ENCODE peak calls at places on chromosomes 13 and 19, in four cellular contexts. B is H1, A is GM12878, D is HepG2. M is an unnamed sample.

GRCh38 chr13:98220188-98220765 is 43.2 kb upstream of the RNF113B start:
- DNase-seq in D (no peak), B (no peak), A (no peak), M (no peak)

GRCh38 chr13:56713656-56714055 is 427.1 kb upstream of the PRR20A start:
- DNase-seq in D (no peak), B (no peak), A (no peak), M (no peak)

GRCh38 chr19:11380653-11381534 is 3.2 kb downstream of the EPOR start:
- DNase-seq in B (peak), D (peak), A (peak), M (peak)

GRCh38 chr13:53783466-53783865 is 754.9 kb downstream of the OLFM4 start:
- DNase-seq in A (no peak), D (no peak), B (no peak), M (no peak)

GRCh38 chr19:41774515-41774980 is 19.2 kb downstream of the CEACAM6 start:
- DNase-seq in A (no peak), B (no peak), D (no peak), M (no peak)

GRCh38 chr19:55494172-55494761 is 6.0 kb downstream of the SSC5D start:
- DNase-seq in D (no peak), B (no peak), A (no peak), M (no peak)

GRCh38 chr19:7673995-7674667 is 2.8 kb upstream of the MCEMP1 start:
- DNase-seq in A (no peak), B (peak), D (peak), M (peak)

GRCh38 chr13:110344320-110344719 is 37.2 kb downstream of the COL4A2 start:
- DNase-seq in D (no peak), A (no peak), B (no peak), M (no peak)

GRCh38 chr19:47796785-47797184 is 7.6 kb downstream of the TPRX1 start:
- DNase-seq in D (no peak), B (no peak), A (no peak), M (no peak)

GRCh38 chr19:29477831-29478577 is 47.8 kb upstream of the VSTM2B start:
- DNase-seq in B (peak), D (no peak), A (no peak), M (no peak)

GRCh38 chr13:78827471-78827870 is 168.5 kb upstream of the OBI1 start:
- DNase-seq in A (no peak), B (no peak), D (no peak), M (no peak)

GRCh38 chr19:48487944-48488343 is 18.8 kb downstream of the CYTH2 start:
- DNase-seq in B (no peak), D (peak), A (no peak), M (no peak)

GRCh38 chr19:10167459-10167858 is 27.3 kb downstream of the DNMT1 start:
- DNase-seq in B (no peak), A (no peak), D (no peak), M (no peak)

GRCh38 chr13:40389081-40389641 is 277.3 kb downstream of the FOXO1 start:
- DNase-seq in B (no peak), D (no peak), A (peak), M (no peak)

GRCh38 chr13:97976551-97977375 is 23.3 kb downstream of the IPO5 start:
- DNase-seq in B (peak), D (no peak), A (no peak), M (peak)

GRCh38 chr19:55092423-55093318 is 17.0 kb downstream of the EPS8L1 start:
- DNase-seq in A (no peak), D (no peak), B (peak), M (no peak)

GRCh38 chr13:54949735-54950134 is 1921.1 kb downstream of the OLFM4 start:
- DNase-seq in B (no peak), D (no peak), A (no peak), M (no peak)

GRCh38 chr19:35029737-35030256 is 473 bp upstream of the SCN1B start:
- DNase-seq in A (no peak), D (no peak), B (peak), M (peak)

GRCh38 chr13:50438351-50438750 is 405.1 kb downstream of the DLEU7 start:
- DNase-seq in B (no peak), D (no peak), A (no peak), M (no peak)

GRCh38 chr13:105276571-105276970 is 1258.9 kb downstream of the EFNB2 start:
- DNase-seq in A (no peak), B (no peak), D (no peak), M (no peak)

GRCh38 chr19:3512562-3512961 is 6.5 kb downstream of the FZR1 start:
- DNase-seq in A (no peak), D (no peak), B (no peak), M (no peak)

GRCh38 chr19:54481326-54481930 is 8.3 kb upstream of the CDC42EP5 start:
- DNase-seq in A (no peak), D (peak), B (peak), M (peak)

GRCh38 chr13:105105471-105105870 is 1430.0 kb downstream of the EFNB2 start:
- DNase-seq in A (no peak), B (no peak), D (no peak), M (no peak)

GRCh38 chr19:48254529-48254970 is 1.2 kb downstream of the CARD8 start:
- DNase-seq in A (no peak), B (no peak), D (no peak), M (no peak)

GRCh38 chr19:491146-491741 is 5.0 kb upstream of the MADCAM1 start:
- DNase-seq in D (peak), B (peak), A (no peak), M (peak)

GRCh38 chr19:41932259-41933130 is 4.2 kb upstream of the ERFL start:
- DNase-seq in B (no peak), A (no peak), D (no peak), M (no peak)

GRCh38 chr13:99086869-99087129 is 108.9 kb upstream of the DOCK9 start:
- DNase-seq in A (no peak), B (no peak), D (no peak), M (no peak)

GRCh38 chr13:76023644-76024043 is 387.5 kb downstream of the LMO7 start:
- DNase-seq in A (no peak), D (no peak), B (no peak), M (no peak)

GRCh38 chr19:4028334-4029246 is 21.1 kb downstream of the PIAS4 start:
- DNase-seq in B (no peak), A (no peak), D (no peak), M (no peak)

GRCh38 chr19:42284066-42284501 is 15.0 kb downstream of the CIC start:
- DNase-seq in B (no peak), D (no peak), A (no peak), M (peak)

GRCh38 chr13:72314210-72314609 is 413.2 kb downstream of the MZT1 start:
- DNase-seq in A (no peak), B (no peak), D (no peak), M (no peak)

GRCh38 chr13:31351376-31351775 is 151.6 kb downstream of the B3GLCT start:
- DNase-seq in A (no peak), B (no peak), D (no peak), M (no peak)

GRCh38 chr13:72539925-72540324 is 187.5 kb downstream of the MZT1 start:
- DNase-seq in D (no peak), B (no peak), A (no peak), M (no peak)

GRCh38 chr19:41734585-41734984 is 20.7 kb upstream of the CEACAM6 start:
- DNase-seq in D (no peak), A (no peak), B (no peak), M (no peak)

GRCh38 chr19:53989600-53990533 is 1.6 kb upstream of the CACNG6 start:
- DNase-seq in A (no peak), D (no peak), B (no peak), M (no peak)

GRCh38 chr19:28465317-28466086 is 747.4 kb downstream of the UQCRFS1 start:
- DNase-seq in A (no peak), B (no peak), D (no peak), M (no peak)
- TF ChIP-seq SP1 in A (no peak), B (no peak), D (no peak), M (no peak)

GRCh38 chr13:79860757-79861156 is 379.8 kb downstream of the NDFIP2 start:
- DNase-seq in A (no peak), D (no peak), B (no peak), M (no peak)

GRCh38 chr13:79862515-79862914 is 381.6 kb downstream of the NDFIP2 start:
- DNase-seq in D (no peak), B (no peak), A (no peak), M (no peak)

GRCh38 chr13:79861731-79862130 is 380.8 kb downstream of the NDFIP2 start:
- DNase-seq in A (no peak), D (no peak), B (no peak), M (no peak)

DNA sequence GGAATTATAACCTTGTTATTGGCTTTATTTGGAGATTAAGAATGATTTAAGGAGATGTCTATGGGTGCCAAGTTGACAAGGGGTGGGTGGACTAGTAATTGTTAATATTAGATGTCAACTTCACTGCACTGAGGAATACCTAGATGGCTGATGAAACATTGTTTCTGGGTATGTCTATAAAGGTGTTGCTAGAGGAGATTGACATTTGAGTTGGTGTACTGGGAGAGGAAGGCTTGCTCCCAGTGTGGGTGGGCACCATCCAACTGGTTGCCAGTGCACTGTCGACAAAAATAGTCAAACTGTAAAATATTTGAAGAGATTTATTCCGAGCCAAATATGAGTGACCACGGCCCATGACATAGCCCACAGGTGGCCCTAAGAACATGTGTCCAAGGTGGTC is 378.8 kb downstream of the NDFIP2 start:
- DNase-seq in A (no peak), B (no peak), D (no peak), M (no peak)
- TF ChIP-seq SUZ12 in A (no peak), B (no peak), D (no peak), M (no peak)

GRCh38 chr13:24922390-24923304 is 158.7 kb downstream of the RNF17 start:
- DNase-seq in A (peak), B (peak), D (peak), M (peak)
- TF ChIP-seq SP1 in A (peak), B (no peak), D (no peak), M (no peak)

GRCh38 chr13:24834902-24835510 is 71.0 kb downstream of the RNF17 start:
- DNase-seq in B (no peak), A (no peak), D (no peak), M (no peak)
- TF ChIP-seq SUZ12 in B (no peak), A (no peak), D (no peak), M (no peak)

GRCh38 chr13:95463516-95463915 is 89.0 kb upstream of the CLDN10 start:
- DNase-seq in D (no peak), A (no peak), B (no peak), M (no peak)
- TF ChIP-seq SP1 in D (no peak), A (no peak), B (no peak), M (no peak)

DNA sequence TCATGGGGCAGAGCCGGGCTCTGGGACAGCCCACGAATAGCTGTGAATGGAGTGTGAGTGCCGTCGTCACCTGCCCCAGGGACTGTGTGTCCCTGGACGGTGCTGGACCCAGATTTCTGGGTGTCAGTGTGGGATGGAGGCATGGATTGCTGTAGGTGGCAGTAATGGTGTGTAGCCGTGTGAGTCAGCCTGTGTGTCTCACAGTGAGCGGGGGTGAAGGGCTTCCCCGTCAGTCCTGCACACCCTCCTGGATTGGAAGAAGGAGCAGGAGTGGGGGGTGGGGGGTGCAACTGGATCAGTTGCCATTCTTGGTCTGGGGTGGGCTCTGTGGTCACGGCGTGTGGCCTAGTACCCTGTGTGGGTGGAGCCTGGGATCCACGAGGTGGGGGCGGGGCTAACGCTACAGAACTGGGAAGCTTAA is 6.5 kb upstream of the LTBP4 start:
- DNase-seq in A (no peak), B (peak), D (no peak), M (no peak)
- TF ChIP-seq SUZ12 in A (no peak), B (no peak), D (no peak), M (no peak)

DNA sequence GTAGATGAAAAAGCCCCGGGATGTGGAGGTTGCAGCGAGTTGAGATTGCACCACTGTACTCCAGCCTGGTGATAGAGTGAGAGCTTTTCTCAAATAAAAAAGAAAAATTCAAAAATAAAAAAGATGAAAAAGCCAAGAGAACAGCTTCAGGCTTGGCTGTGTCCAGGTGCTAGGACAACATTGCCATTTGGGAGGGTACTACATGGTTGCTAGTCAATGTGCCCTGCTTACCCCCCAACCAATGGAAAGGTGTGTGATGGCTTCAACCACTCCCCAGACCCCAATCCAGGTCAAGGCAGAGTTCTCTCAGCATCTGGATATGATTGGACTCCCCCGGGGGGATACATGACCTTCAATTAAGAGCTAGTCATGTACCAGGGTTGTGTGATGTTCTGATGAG is 2.3 kb upstream of the ANKLE1 start:
- DNase-seq in A (no peak), B (no peak), D (no peak), M (no peak)
- TF ChIP-seq SP1 in A (no peak), B (no peak), D (no peak), M (no peak)

DNA sequence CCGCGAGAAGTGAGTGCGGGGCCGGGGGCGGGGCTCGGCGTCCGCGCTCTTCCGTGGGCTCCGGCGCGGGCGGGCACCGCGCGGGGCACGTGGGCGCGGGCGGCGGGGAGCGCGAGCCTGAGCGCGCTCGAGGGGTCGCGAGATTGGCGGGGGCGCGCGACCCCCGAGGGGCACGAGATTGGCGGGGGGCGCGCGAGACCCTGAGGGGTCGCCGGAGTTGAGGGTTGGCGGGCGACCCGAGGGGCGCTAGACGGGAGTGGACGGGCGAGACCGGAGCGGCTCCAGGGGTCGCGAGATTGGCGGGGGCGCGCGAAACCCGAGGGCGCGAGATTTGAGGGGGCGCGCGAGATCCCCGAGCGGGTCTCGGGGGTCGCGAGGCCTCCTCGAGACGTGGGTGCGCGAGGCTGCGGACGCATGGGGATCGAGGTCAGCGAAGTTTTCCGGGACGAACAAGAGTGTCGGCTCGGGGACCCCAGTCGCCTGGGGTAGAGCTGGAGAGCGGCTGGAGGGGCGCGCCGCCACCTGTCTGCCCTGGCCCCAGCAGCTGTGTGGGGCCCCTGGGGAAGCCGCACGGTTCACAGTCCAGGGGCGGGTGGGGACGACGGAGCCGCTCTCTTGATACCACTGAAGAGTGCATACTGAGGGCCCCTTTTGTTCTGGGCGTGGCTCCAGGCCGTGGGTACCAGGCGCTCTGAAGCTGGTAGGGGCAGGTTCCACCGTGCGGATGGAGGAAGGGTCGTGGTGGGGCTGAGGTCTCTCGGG is 682 bp downstream of the SSBP4 start:
- DNase-seq in A (no peak), D (peak), B (no peak), M (no peak)
- TF ChIP-seq SUZ12 in A (no peak), D (no peak), B (no peak), M (no peak)

M was measured in HEK293T.